ENCODE peak calls at places on chromosomes 6 and 20, in six cellular contexts. G, J, C, U, D and K are unnamed samples. For H3K4me1, the result is how much of the 10 kb centered on the place peaks cover.

GRCh38 chr20:42406826-42407225 is 782.9 kb downstream of the PTPRT start:
- DNase-seq in G (no peak), J (no peak), C (no peak), U (no peak), D (no peak), K (no peak)

GRCh38 chr6:51398064-51398740 is 579.5 kb downstream of the TFAP2B start:
- DNase-seq in G (no peak), J (no peak), C (no peak), U (no peak), D (no peak), K (no peak)

GRCh38 chr6:11207199-11207968 is 25.1 kb downstream of the NEDD9 start:
- DNase-seq in G (no peak), J (peak), C (no peak), U (no peak), D (peak), K (peak)

GRCh38 chr6:106666290-106667021 is 37.1 kb downstream of the QRSL1 start:
- DNase-seq in G (no peak), J (no peak), C (no peak), U (no peak), D (no peak), K (no peak)

GRCh38 chr20:48150568-48150967 is 365.3 kb upstream of the SULF2 start:
- DNase-seq in G (no peak), J (no peak), C (no peak), U (no peak), D (no peak), K (no peak)

GRCh38 chr6:154615483-154616025 is 105.1 kb upstream of the CNKSR3 start:
- DNase-seq in G (peak), J (peak), C (no peak), U (peak), D (peak), K (peak)

GRCh38 chr6:32393660-32394420 is 13.1 kb downstream of the BTNL2 start:
- DNase-seq in G (no peak), J (peak), C (no peak), U (no peak), D (peak), K (no peak)

GRCh38 chr6:47434372-47435253 is 43.0 kb upstream of the CD2AP start:
- DNase-seq in G (no peak), J (no peak), C (no peak), U (no peak), D (no peak), K (no peak)

GRCh38 chr6:150250826-150251225 is 108.0 kb downstream of the PPP1R14C start:
- DNase-seq in G (peak), J (no peak), C (no peak), U (no peak), D (peak), K (no peak)

GRCh38 chr20:11140359-11140758 is 466.6 kb upstream of the JAG1 start:
- DNase-seq in G (no peak), J (no peak), C (no peak), U (no peak), D (no peak), K (no peak)

GRCh38 chr6:15441215-15441868 is 195.5 kb downstream of the JARID2 start:
- DNase-seq in G (peak), J (peak), C (peak), U (no peak), D (peak), K (peak)

DNA sequence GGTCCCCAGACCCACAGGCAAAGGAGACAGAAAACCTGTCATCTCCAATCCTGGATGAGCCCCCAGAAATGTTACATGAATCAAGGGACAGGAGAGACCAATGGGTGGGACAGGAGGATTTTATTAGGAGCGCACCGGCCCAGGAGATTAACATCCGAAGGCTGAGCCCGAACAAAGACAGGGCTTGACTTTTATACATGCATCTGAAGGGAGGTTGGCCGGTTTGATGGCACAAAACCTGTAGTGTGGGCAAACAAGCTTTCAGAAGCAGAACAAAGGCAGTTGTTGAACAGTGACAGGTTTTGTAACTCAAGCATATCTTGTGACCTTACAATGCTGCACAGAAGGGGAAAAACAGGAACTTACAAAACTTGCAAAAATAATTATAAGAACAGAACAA is 83.9 kb upstream of the GPR6 start:
- DNase-seq in G (no peak), J (no peak), C (no peak), U (no peak), D (no peak), K (no peak)
- H3K4me1 ChIP-seq in G (under half), J (under half), C (under half), U (under half), D (under half), K (under half)

GRCh38 chr6:28589234-28589951 is 63.7 kb downstream of the GPX5 start:
- DNase-seq in G (no peak), J (peak), C (peak), U (no peak), D (peak), K (no peak)

GRCh38 chr6:28586273-28586672 is 60.6 kb downstream of the GPX5 start:
- DNase-seq in G (no peak), J (no peak), C (no peak), U (no peak), D (no peak), K (no peak)

GRCh38 chr6:28587011-28587745 is 61.5 kb downstream of the GPX5 start:
- DNase-seq in G (no peak), J (peak), C (peak), U (peak), D (peak), K (no peak)

GRCh38 chr6:28589952-28590340 is 64.3 kb downstream of the GPX5 start:
- DNase-seq in G (no peak), J (no peak), C (no peak), U (no peak), D (no peak), K (no peak)

DNA sequence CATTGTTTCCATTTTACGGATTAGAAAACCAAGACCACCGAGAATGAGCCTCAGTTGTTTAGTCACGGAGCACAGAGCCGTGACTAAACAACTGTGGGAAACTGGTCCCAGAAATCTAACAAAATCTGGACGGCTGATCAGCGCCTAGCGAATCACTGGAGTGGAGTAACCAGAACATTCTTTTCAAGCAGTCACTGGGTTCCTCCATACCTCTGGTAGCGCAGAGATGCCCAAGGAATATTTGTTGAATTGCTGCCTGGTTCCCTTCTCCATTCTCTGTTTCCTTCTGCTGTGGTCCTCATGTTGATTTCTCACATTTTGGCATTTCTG is 62.0 kb downstream of the GPX5 start:
- DNase-seq in G (no peak), J (no peak), C (no peak), U (no peak), D (no peak), K (no peak)
- H3K4me3 ChIP-seq in G (no peak), J (peak), C (peak), U (no peak), D (peak), K (peak)

GRCh38 chr20:62368303-62368628 is 1.2 kb upstream of the LAMA5 start:
- DNase-seq in G (no peak), J (no peak), C (no peak), U (no peak), D (no peak), K (no peak)

GRCh38 chr20:62367483-62368302 is 581 bp upstream of the LAMA5 start:
- DNase-seq in G (no peak), J (peak), C (no peak), U (no peak), D (no peak), K (no peak)

GRCh38 chr20:62369508-62370114 is 2.5 kb upstream of the LAMA5 start:
- DNase-seq in G (no peak), J (no peak), C (no peak), U (no peak), D (no peak), K (no peak)

GRCh38 chr20:62370115-62370806 is 3.1 kb upstream of the LAMA5 start:
- DNase-seq in G (peak), J (peak), C (no peak), U (no peak), D (no peak), K (no peak)

GRCh38 chr20:62368629-62369507 is 1.8 kb upstream of the LAMA5 start:
- DNase-seq in G (peak), J (peak), C (no peak), U (no peak), D (no peak), K (no peak)
- H3K4me1 ChIP-seq in G (half or more), J (half or more), C (under half), U (under half), D (under half), K (under half)

GRCh38 chr6:33839399-33840063 is 35.7 kb upstream of the MLN start:
- DNase-seq in G (peak), J (no peak), C (no peak), U (no peak), D (no peak), K (no peak)
- H3K4me3 ChIP-seq in G (no peak), J (no peak), C (no peak), U (no peak), D (no peak), K (no peak)

GRCh38 chr6:36604090-36605060 is 10.2 kb downstream of the SRSF3 start:
- DNase-seq in G (no peak), J (peak), C (no peak), U (no peak), D (no peak), K (no peak)

GRCh38 chr6:36605560-36606391 is 11.6 kb downstream of the SRSF3 start:
- DNase-seq in G (no peak), J (peak), C (no peak), U (no peak), D (no peak), K (no peak)

GRCh38 chr6:36607782-36608386 is 13.7 kb downstream of the SRSF3 start:
- DNase-seq in G (no peak), J (peak), C (no peak), U (peak), D (no peak), K (no peak)

GRCh38 chr6:36603222-36604089 is 9.3 kb downstream of the SRSF3 start:
- DNase-seq in G (no peak), J (no peak), C (no peak), U (no peak), D (no peak), K (no peak)

DNA sequence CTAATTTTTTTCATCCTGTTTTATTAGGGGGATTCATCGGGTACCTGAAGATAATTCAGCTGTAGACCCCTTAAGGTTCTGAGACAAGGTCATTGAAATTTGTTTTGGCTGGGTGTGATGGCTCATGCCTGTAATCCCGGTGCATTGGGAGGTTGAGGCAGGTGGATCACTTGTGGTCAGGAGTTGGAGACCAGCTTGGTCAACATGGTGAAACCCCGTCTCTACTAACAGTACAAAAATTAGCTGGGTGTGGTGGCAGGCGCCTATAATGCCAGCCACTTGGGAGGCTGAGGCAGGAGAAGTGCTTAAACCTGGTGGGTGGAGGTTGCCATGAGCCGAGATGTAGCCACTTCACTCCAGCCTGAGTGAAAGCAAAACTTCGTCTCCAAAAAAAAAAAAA is 10.9 kb downstream of the SRSF3 start:
- DNase-seq in G (no peak), J (peak), C (no peak), U (no peak), D (no peak), K (no peak)
- H3K4me1 ChIP-seq in G (under half), J (under half), C (under half), U (half or more), D (under half), K (half or more)